ENCODE peak calls at places on chromosomes 6 and 20, in five cellular contexts. One of them, this sample, is unnamed.

GRCh38 chr6:97726378-97726777 is 443.4 kb upstream of the MMS22L start:
- DNase-seq in WTC11: peak
- DNase-seq in colonic mucosa: no peak
- DNase-seq in astrocyte of the cerebellum: no peak
- DNase-seq in endodermal cell: peak
- DNase-seq in this sample: no peak

GRCh38 chr6:55276745-55277627 is 50.3 kb upstream of the GFRAL start:
- DNase-seq in WTC11: peak
- DNase-seq in colonic mucosa: peak
- DNase-seq in astrocyte of the cerebellum: peak
- DNase-seq in endodermal cell: peak
- DNase-seq in this sample: peak

GRCh38 chr6:1524040-1524480 is 85.7 kb upstream of the FOXC1 start:
- DNase-seq in WTC11: peak
- DNase-seq in colonic mucosa: peak
- DNase-seq in astrocyte of the cerebellum: no peak
- DNase-seq in endodermal cell: peak
- DNase-seq in this sample: no peak

GRCh38 chr6:138296786-138297185 is 78.5 kb upstream of the PBOV1 start:
- DNase-seq in WTC11: no peak
- DNase-seq in colonic mucosa: no peak
- DNase-seq in astrocyte of the cerebellum: no peak
- DNase-seq in endodermal cell: no peak
- DNase-seq in this sample: no peak

GRCh38 chr20:63064310-63064709 is 57.5 kb upstream of the BHLHE23 start:
- DNase-seq in WTC11: peak
- DNase-seq in colonic mucosa: no peak
- DNase-seq in astrocyte of the cerebellum: no peak
- DNase-seq in endodermal cell: no peak
- DNase-seq in this sample: no peak

GRCh38 chr6:111992851-111993250 is 61.1 kb upstream of the CCN6 start:
- DNase-seq in WTC11: no peak
- DNase-seq in colonic mucosa: no peak
- DNase-seq in astrocyte of the cerebellum: no peak
- DNase-seq in endodermal cell: peak
- DNase-seq in this sample: no peak

GRCh38 chr6:158506577-158506976 is 53.3 kb upstream of the TMEM181 start:
- DNase-seq in WTC11: peak
- DNase-seq in colonic mucosa: no peak
- DNase-seq in astrocyte of the cerebellum: no peak
- DNase-seq in endodermal cell: peak
- DNase-seq in this sample: no peak

GRCh38 chr6:12324741-12325140 is 34.6 kb downstream of the EDN1 start:
- DNase-seq in WTC11: no peak
- DNase-seq in colonic mucosa: no peak
- DNase-seq in astrocyte of the cerebellum: no peak
- DNase-seq in endodermal cell: peak
- DNase-seq in this sample: no peak

GRCh38 chr6:51855310-51856082 is 231.9 kb downstream of the PKHD1 start:
- DNase-seq in WTC11: peak
- DNase-seq in colonic mucosa: peak
- DNase-seq in astrocyte of the cerebellum: peak
- DNase-seq in endodermal cell: peak
- DNase-seq in this sample: peak

GRCh38 chr20:20456736-20457135 is 88.8 kb downstream of the INSM1 start:
- DNase-seq in WTC11: no peak
- DNase-seq in colonic mucosa: no peak
- DNase-seq in astrocyte of the cerebellum: no peak
- DNase-seq in endodermal cell: no peak
- DNase-seq in this sample: no peak

GRCh38 chr20:52031574-52032303 is 159.8 kb downstream of the ZFP64 start:
- DNase-seq in WTC11: no peak
- DNase-seq in colonic mucosa: peak
- DNase-seq in astrocyte of the cerebellum: peak
- DNase-seq in endodermal cell: no peak
- DNase-seq in this sample: peak